ENCODE peak calls at places on chromosomes 4 and X, in ten cellular contexts. I is GM23248; D is iris pigment epithelial cell; P is lower lobe of right lung; Z is iPS-NIHi11; V is CD4-positive, alpha-beta T cell; C is ACHN; X is activated CD8-positive, alpha-beta memory T cell treated with anti-CD3 and anti-CD28 coated beads for 4 hours; N is amygdala; B is activated CD8-positive, alpha-beta T cell treated with anti-CD3 and anti-CD28 coated beads, Interleukin-2, amount 10 ng/mL, durations not matched to agents 7 days and 5 days. Q is an unnamed sample.

GRCh38 chr4:14749910-14750309 is 252.4 kb upstream of the CPEB2 start:
- DNase-seq in I (peak; percentile 30), D (peak; percentile 12), P (peak; percentile 45), Z (no peak), V (no peak), C (peak; percentile 2), X (no peak), N (no peak), B (no peak), Q (no peak)

GRCh38 chr4:105895609-105896460 is 564 bp downstream of the NPNT start:
- DNase-seq in I (peak; percentile 19), D (peak; percentile 6), P (peak; percentile 67), Z (peak; percentile 30), V (no peak), C (peak; percentile 31), X (no peak), N (peak; percentile 21), B (no peak), Q (no peak)

GRCh38 chr4:38078590-38079381 is 118.6 kb downstream of the PTTG2 start:
- DNase-seq in I (peak; percentile 88), D (peak; percentile 94), P (no peak), Z (no peak), V (no peak), C (no peak), X (no peak), N (no peak), B (no peak), Q (no peak)

GRCh38 chrX:50081282-50081955 is 119.4 kb downstream of the AKAP4 start:
- DNase-seq in I (peak; percentile 10), D (peak; percentile 29), P (peak; percentile 62), Z (no peak), V (no peak), C (peak; percentile 18), X (no peak), N (peak; percentile 8), B (no peak), Q (no peak)

GRCh38 chrX:17644001-17644400 is 93.3 kb upstream of the SCML1 start:
- DNase-seq in I (no peak), D (no peak), P (no peak), Z (no peak), V (no peak), C (no peak), X (no peak), N (no peak), B (no peak), Q (no peak)

GRCh38 chr4:110900206-110900769 is 277.4 kb upstream of the PITX2 start:
- DNase-seq in I (peak; percentile 39), D (peak; percentile 51), P (no peak), Z (no peak), V (no peak), C (peak; percentile 17), X (no peak), N (no peak), B (no peak), Q (no peak)

GRCh38 chr4:130077275-130077674 is 981.3 kb downstream of the C4orf33 start:
- DNase-seq in I (no peak), D (no peak), P (no peak), Z (no peak), V (no peak), C (no peak), X (no peak), N (no peak), B (no peak), Q (no peak)

GRCh38 chrX:110086162-110086915 is 83.4 kb downstream of the TMEM164 start:
- DNase-seq in I (peak; percentile 17), D (peak; percentile 69), P (no peak), Z (no peak), V (no peak), C (no peak), X (no peak), N (no peak), B (no peak), Q (no peak)

GRCh38 chr4:121656269-121656641 is 40.5 kb downstream of the ANXA5 start:
- DNase-seq in I (peak; percentile 69), D (peak; percentile 84), P (peak; percentile 51), Z (peak; percentile 43), V (no peak), C (peak; percentile 71), X (no peak), N (peak; percentile 1), B (peak; percentile 27), Q (peak; percentile 0)

GRCh38 chrX:9578083-9578779 is 113.4 kb downstream of the TBL1X start:
- DNase-seq in I (no peak), D (no peak), P (no peak), Z (no peak), V (no peak), C (no peak), X (no peak), N (peak; percentile 26), B (no peak), Q (peak; percentile 58)

GRCh38 chr4:85747871-85748491 is 273.0 kb downstream of the ARHGAP24 start:
- DNase-seq in I (peak; percentile 80), D (peak; percentile 88), P (no peak), Z (peak; percentile 53), V (no peak), C (peak; percentile 68), X (no peak), N (no peak), B (peak; percentile 26), Q (no peak)

GRCh38 chr4:43846111-43846587 is 602.5 kb downstream of the KCTD8 start:
- DNase-seq in I (no peak), D (no peak), P (no peak), Z (no peak), V (no peak), C (no peak), X (no peak), N (no peak), B (no peak), Q (no peak)

GRCh38 chrX:50088645-50089044 is 112.2 kb downstream of the AKAP4 start:
- DNase-seq in I (no peak), D (no peak), P (no peak), Z (no peak), V (no peak), C (no peak), X (no peak), N (no peak), B (no peak), Q (no peak)

GRCh38 chr4:173448557-173448918 is 49.6 kb upstream of the SCRG1 start:
- DNase-seq in I (peak; percentile 36), D (no peak), P (no peak), Z (no peak), V (no peak), C (no peak), X (no peak), N (no peak), B (no peak), Q (no peak)

GRCh38 chr4:8292388-8293107 is 23.0 kb downstream of the HTRA3 start:
- DNase-seq in I (no peak), D (no peak), P (peak; percentile 14), Z (no peak), V (no peak), C (no peak), X (no peak), N (no peak), B (no peak), Q (no peak)

GRCh38 chrX:108186811-108187210 is 95.2 kb downstream of the ATG4A start:
- DNase-seq in I (peak; percentile 55), D (peak; percentile 90), P (no peak), Z (no peak), V (no peak), C (peak; percentile 56), X (no peak), N (no peak), B (no peak), Q (no peak)

GRCh38 chrX:44178271-44178670 is 165.2 kb downstream of the EFHC2 start:
- DNase-seq in I (no peak), D (no peak), P (no peak), Z (no peak), V (no peak), C (no peak), X (no peak), N (no peak), B (no peak), Q (no peak)

GRCh38 chr4:74768857-74769525 is 25.3 kb downstream of the BTC start:
- DNase-seq in I (peak; percentile 26), D (peak; percentile 38), P (no peak), Z (no peak), V (no peak), C (peak; percentile 42), X (no peak), N (no peak), B (no peak), Q (no peak)

GRCh38 chr4:48340276-48340904 is 939 bp upstream of the SLAIN2 start:
- DNase-seq in I (peak; percentile 89), D (peak; percentile 87), P (peak; percentile 50), Z (peak; percentile 26), V (no peak), C (peak; percentile 56), X (no peak), N (no peak), B (peak; percentile 43), Q (no peak)

GRCh38 chr4:144645621-144646522 is at the start of gene HHIP:
- DNase-seq in I (peak; percentile 68), D (peak; percentile 55), P (peak; percentile 74), Z (peak; percentile 71), V (no peak), C (peak; percentile 17), X (no peak), N (peak; percentile 78), B (peak; percentile 25), Q (peak; percentile 64)

GRCh38 chr4:92303621-92304027 is at the start of gene GRID2:
- DNase-seq in I (peak; percentile 6), D (peak; percentile 6), P (no peak), Z (peak; percentile 67), V (no peak), C (peak; percentile 24), X (no peak), N (peak; percentile 64), B (no peak), Q (peak; percentile 80)

GRCh38 chr4:146371812-146372211 is 149.9 kb downstream of the SLC10A7 start:
- DNase-seq in I (no peak), D (peak; percentile 7), P (no peak), Z (no peak), V (no peak), C (no peak), X (no peak), N (no peak), B (no peak), Q (no peak)

GRCh38 chr4:18039113-18039512 is 17.6 kb upstream of the LCORL start:
- DNase-seq in I (no peak), D (peak; percentile 35), P (no peak), Z (no peak), V (no peak), C (no peak), X (no peak), N (no peak), B (no peak), Q (no peak)

GRCh38 chrX:2520539-2520938 is 19.8 kb upstream of the DHRSX start:
- DNase-seq in I (no peak), D (no peak), P (no peak), Z (no peak), V (no peak), C (no peak), X (no peak), N (no peak), B (no peak), Q (no peak)

Q was measured in nucleus accumbens.